ENCODE peak calls at places on chromosomes 7 and 10, in four cellular contexts. T, U, Q and A are unnamed samples.

GRCh38 chr10:48737866-48738265 is 53.2 kb downstream of the WDFY4 start:
- DNase-seq in T (no peak), U (peak; percentile 27), Q (no peak), A (no peak)

GRCh38 chr7:65812281-65812680 is 60.6 kb upstream of the VKORC1L1 start:
- DNase-seq in T (no peak), U (no peak), Q (no peak), A (peak; percentile 50)

GRCh38 chr10:121956111-121957061 is 18.6 kb downstream of the NSMCE4A start:
- DNase-seq in T (no peak), U (peak; percentile 61), Q (no peak), A (peak; percentile 43)

GRCh38 chr10:33193057-33193866 is 141.2 kb downstream of the NRP1 start:
- DNase-seq in T (peak; percentile 76), U (peak; percentile 92), Q (peak; percentile 83), A (peak; percentile 87)

GRCh38 chr7:105178928-105179541 is 165.0 kb downstream of the KMT2E start:
- DNase-seq in T (no peak), U (no peak), Q (no peak), A (no peak)

GRCh38 chr10:3785849-3786290 is 861 bp upstream of the KLF6 start:
- DNase-seq in T (no peak), U (peak; percentile 46), Q (peak; percentile 78), A (no peak)

GRCh38 chr7:41190615-41191014 is 512.3 kb downstream of the INHBA start:
- DNase-seq in T (no peak), U (no peak), Q (no peak), A (peak; percentile 2)

GRCh38 chr10:43197834-43198681 is 59.8 kb downstream of the CSGALNACT2 start:
- DNase-seq in T (no peak), U (peak; percentile 34), Q (peak; percentile 36), A (peak; percentile 16)

GRCh38 chr7:128937647-128938523 is at the start of gene IRF5:
- DNase-seq in T (peak; percentile 56), U (peak; percentile 40), Q (no peak), A (no peak)

GRCh38 chr10:99881371-99881770 is 98.9 kb downstream of the ABCC2 start:
- DNase-seq in T (no peak), U (no peak), Q (no peak), A (no peak)

GRCh38 chr7:157605638-157606037 is 268.8 kb downstream of the DNAJB6 start:
- DNase-seq in T (no peak), U (no peak), Q (no peak), A (no peak)

GRCh38 chr10:688621-689426 is 644 bp downstream of the DIP2C start:
- DNase-seq in T (peak; percentile 42), U (no peak), Q (peak; percentile 66), A (peak; percentile 14)

GRCh38 chr10:81874878-81875679 is at the start of gene NRG3:
- DNase-seq in T (no peak), U (no peak), Q (no peak), A (no peak)

GRCh38 chr7:7414776-7415603 is 120.7 kb downstream of the COL28A1 start:
- DNase-seq in T (no peak), U (no peak), Q (no peak), A (no peak)

GRCh38 chr7:84237533-84238173 is 43.1 kb upstream of the SEMA3A start:
- DNase-seq in T (no peak), U (peak; percentile 87), Q (no peak), A (peak; percentile 84)

GRCh38 chr7:44136731-44137130 is 4.4 kb downstream of the MYL7 start:
- DNase-seq in T (no peak), U (no peak), Q (no peak), A (no peak)

GRCh38 chr7:20399516-20399915 is 68.8 kb downstream of the ITGB8 start:
- DNase-seq in T (no peak), U (peak; percentile 25), Q (no peak), A (no peak)

GRCh38 chr10:15486404-15486803 is 115.3 kb upstream of the FAM171A1 start:
- DNase-seq in T (no peak), U (no peak), Q (no peak), A (peak; percentile 54)

GRCh38 chr10:30384791-30385201 is 35.7 kb upstream of the MTPAP start:
- DNase-seq in T (no peak), U (peak; percentile 76), Q (no peak), A (peak; percentile 24)
- TF ChIP-seq CTCF in T (peak; percentile 49), U (peak; percentile 46), Q (peak; percentile 12), A (peak; percentile 67)

GRCh38 chr7:100049441-100050291 is at the start of gene ZSCAN21:
- DNase-seq in T (peak; percentile 87), U (peak; percentile 73), Q (peak; percentile 94), A (peak; percentile 79)
- TF ChIP-seq CTCF in T (peak; percentile 26), U (peak; percentile 12), Q (no peak), A (peak; percentile 38)

GRCh38 chr10:61821153-61821552 is 80.3 kb upstream of the ARID5B start:
- DNase-seq in T (no peak), U (no peak), Q (no peak), A (peak; percentile 22)

GRCh38 chr10:61822781-61823230 is 78.7 kb upstream of the ARID5B start:
- DNase-seq in T (no peak), U (no peak), Q (no peak), A (peak; percentile 48)

GRCh38 chr10:61815505-61815904 is 86.0 kb upstream of the ARID5B start:
- DNase-seq in T (no peak), U (no peak), Q (no peak), A (peak; percentile 16)

GRCh38 chr10:61822096-61822495 is 79.4 kb upstream of the ARID5B start:
- DNase-seq in T (no peak), U (no peak), Q (no peak), A (no peak)

DNA sequence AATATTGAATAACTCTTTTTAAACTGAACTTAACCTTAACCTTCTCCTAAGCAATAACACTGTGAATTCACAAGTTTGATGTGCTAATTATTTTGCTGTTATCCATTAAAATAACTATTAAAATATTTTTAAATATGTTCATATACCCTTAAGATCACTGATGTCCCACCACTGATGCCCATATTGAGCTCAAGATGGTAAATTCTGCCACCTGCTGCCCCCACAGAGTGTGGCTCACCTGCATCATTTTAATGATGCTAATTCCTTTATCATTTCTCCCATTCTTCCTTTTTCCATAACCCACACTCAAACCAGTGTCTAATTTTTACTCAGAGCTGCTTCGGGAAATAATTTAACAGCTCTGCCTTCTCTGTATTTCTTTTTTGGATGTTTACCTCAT is 82.3 kb upstream of the ARID5B start:
- DNase-seq in T (no peak), U (no peak), Q (no peak), A (no peak)
- TF ChIP-seq CTCF in T (no peak), U (no peak), Q (no peak), A (no peak)

GRCh38 chr10:79502561-79503309 is 9.6 kb upstream of the EIF5AL1 start:
- DNase-seq in T (no peak), U (peak; percentile 32), Q (no peak), A (no peak)
- TF ChIP-seq CTCF in T (peak; percentile 58), U (peak; percentile 38), Q (peak; percentile 22), A (peak; percentile 61)

GRCh38 chr10:89665302-89665701 is 20.3 kb upstream of the PANK1 start:
- DNase-seq in T (no peak), U (peak; percentile 13), Q (no peak), A (no peak)
- TF ChIP-seq CTCF in T (no peak), U (no peak), Q (no peak), A (peak; percentile 26)

GRCh38 chr7:124388751-124389150 is 355.9 kb upstream of the TMEM229A start:
- DNase-seq in T (no peak), U (no peak), Q (no peak), A (no peak)

GRCh38 chr7:124390301-124390700 is 357.4 kb upstream of the TMEM229A start:
- DNase-seq in T (no peak), U (no peak), Q (no peak), A (no peak)

DNA sequence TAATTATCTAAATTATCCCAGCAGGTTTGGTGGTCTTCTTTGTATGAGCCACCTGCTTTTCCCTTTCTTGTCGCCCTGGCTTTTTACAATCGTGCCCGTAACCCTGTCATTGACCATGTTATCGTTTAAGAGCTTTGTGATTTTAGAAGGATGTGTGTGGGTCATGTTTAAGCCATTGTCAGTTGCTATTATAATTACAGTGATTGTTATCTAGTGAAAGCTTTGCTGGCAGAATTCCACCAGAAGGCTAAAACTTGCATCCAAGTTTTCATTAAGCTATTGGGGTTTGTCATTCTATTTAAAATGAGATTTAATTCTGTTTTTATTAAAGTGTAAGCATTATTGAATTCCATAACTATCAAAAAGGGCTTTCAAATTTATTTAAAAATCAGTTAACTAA is 354.2 kb upstream of the TMEM229A start:
- DNase-seq in T (no peak), U (no peak), Q (no peak), A (no peak)
- TF ChIP-seq CTCF in T (no peak), U (no peak), Q (no peak), A (no peak)

DNA sequence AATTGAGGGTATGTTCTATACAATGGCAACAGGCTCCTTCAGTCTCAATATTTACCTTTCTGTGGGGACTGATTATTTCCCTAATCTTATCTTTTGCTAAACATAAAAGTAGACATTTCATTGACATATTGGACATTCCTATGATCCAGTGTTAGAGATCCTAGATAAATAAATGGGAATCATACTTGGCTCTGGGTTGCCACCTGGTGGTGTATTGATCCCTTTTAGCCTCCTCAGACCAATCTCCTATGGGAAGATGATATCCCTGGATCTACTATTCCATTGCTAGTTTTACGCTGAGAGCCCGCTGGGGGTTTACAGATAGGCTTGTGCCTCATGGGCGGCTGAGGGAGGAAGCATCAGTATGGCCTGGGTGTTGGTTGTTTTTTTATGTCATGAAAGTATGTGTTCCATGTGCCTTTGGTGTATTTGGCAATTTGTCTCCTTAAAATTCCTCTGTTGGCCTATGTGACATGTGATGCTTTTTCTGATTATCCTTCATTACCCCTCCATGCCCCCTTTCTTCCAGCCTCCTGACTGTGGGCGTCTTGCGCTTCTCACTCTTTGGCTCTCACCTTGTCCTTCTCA is 18.8 kb downstream of the CELF2 start:
- DNase-seq in T (no peak), U (peak; percentile 70), Q (no peak), A (peak; percentile 83)
- TF ChIP-seq CTCF in T (peak; percentile 72), U (peak; percentile 56), Q (peak; percentile 57), A (peak; percentile 76)

GRCh38 chr10:69335063-69335587 is 56.8 kb downstream of the HK1 start:
- DNase-seq in T (peak; percentile 72), U (no peak), Q (peak; percentile 69), A (no peak)

GRCh38 chr10:69334258-69335062 is 56.2 kb downstream of the HK1 start:
- DNase-seq in T (no peak), U (no peak), Q (no peak), A (no peak)

GRCh38 chr10:69332278-69333010 is 54.1 kb downstream of the HK1 start:
- DNase-seq in T (no peak), U (peak; percentile 83), Q (no peak), A (peak; percentile 74)

GRCh38 chr10:69331161-69331560 is 52.9 kb downstream of the HK1 start:
- DNase-seq in T (no peak), U (no peak), Q (no peak), A (no peak)

GRCh38 chr10:69333205-69333604 is 54.9 kb downstream of the HK1 start:
- DNase-seq in T (no peak), U (no peak), Q (peak; percentile 67), A (peak; percentile 29)
- TF ChIP-seq CTCF in T (peak; percentile 58), U (no peak), Q (peak; percentile 25), A (peak; percentile 57)